ENCODE peak calls at places on chromosomes 5 and 9, in nine cellular contexts. Z, A, O, D, W, P, L, T and Y are unnamed samples. For H3K9me3 and H3K27me3, the result is how much of the 10 kb centered on the place peaks cover.

GRCh38 chr5:178416919-178417318 is 173.3 kb downstream of the COL23A1 start:
- DNase-seq in T (no peak), W (no peak), D (no peak), O (no peak), Z (no peak), P (no peak), L (peak), A (no peak), Y (no peak)

GRCh38 chr9:80504525-80505235 is 932.9 kb downstream of the TLE4 start:
- DNase-seq in D (no peak), A (peak), O (no peak), T (no peak), L (peak), P (no peak), Z (no peak), W (no peak), Y (no peak)

GRCh38 chr5:9596256-9596655 is 33.9 kb downstream of the TAS2R1 start:
- DNase-seq in O (no peak), Z (no peak), D (no peak), A (peak), W (no peak), P (no peak), L (no peak), T (no peak), Y (no peak)

GRCh38 chr9:37036237-37037136 is 2.4 kb upstream of the PAX5 start:
- DNase-seq in P (peak), O (no peak), D (peak), L (peak), W (peak), T (peak), A (peak), Z (no peak), Y (no peak)

GRCh38 chr9:82982271-82982880 is 80.6 kb downstream of the RASEF start:
- DNase-seq in W (no peak), L (no peak), Z (no peak), D (no peak), T (no peak), A (no peak), O (no peak), P (no peak), Y (no peak)

GRCh38 chr9:99351647-99352046 is 129.6 kb downstream of the SEC61B start:
- DNase-seq in D (no peak), Z (no peak), T (no peak), W (no peak), P (no peak), L (no peak), O (no peak), A (no peak), Y (no peak)

GRCh38 chr5:84274585-84275468 is 109.9 kb downstream of the EDIL3 start:
- DNase-seq in O (no peak), P (peak), D (peak), T (peak), A (peak), W (no peak), L (peak), Z (no peak), Y (peak)

GRCh38 chr9:100160021-100160420 is 61.0 kb downstream of the INVS start:
- DNase-seq in P (no peak), W (no peak), L (no peak), O (no peak), Z (no peak), A (no peak), D (no peak), T (no peak), Y (no peak)

GRCh38 chr9:37410969-37411785 is 11.3 kb upstream of the GRHPR start:
- DNase-seq in Z (no peak), D (no peak), O (no peak), T (no peak), L (peak), A (no peak), W (no peak), P (peak), Y (no peak)

GRCh38 chr5:134638760-134639201 is 6.2 kb upstream of the SAR1B start:
- DNase-seq in O (no peak), W (no peak), L (no peak), Z (no peak), T (peak), A (no peak), D (no peak), P (no peak), Y (no peak)

GRCh38 chr9:132283863-132284262 is 70.9 kb downstream of the SETX start:
- DNase-seq in Z (no peak), P (no peak), T (no peak), L (peak), O (no peak), D (no peak), W (no peak), A (peak), Y (no peak)

GRCh38 chr5:72878854-72879253 is 62.4 kb downstream of the TNPO1 start:
- DNase-seq in L (no peak), T (no peak), O (no peak), D (no peak), A (no peak), W (no peak), P (no peak), Z (no peak), Y (no peak)

GRCh38 chr9:32455738-32456137 is 70.3 kb downstream of the RIGI start:
- DNase-seq in L (peak), P (peak), D (no peak), W (no peak), A (no peak), T (no peak), Z (no peak), O (no peak), Y (peak)

GRCh38 chr5:75048457-75048953 is 3.9 kb downstream of the GCNT4 start:
- DNase-seq in A (no peak), D (peak), P (no peak), L (peak), Z (no peak), W (no peak), T (no peak), O (no peak), Y (no peak)

GRCh38 chr9:136403538-136403914 is 3.6 kb upstream of the SNAPC4 start:
- DNase-seq in W (peak), A (no peak), O (no peak), L (no peak), D (no peak), P (peak), Z (peak), T (no peak), Y (no peak)

GRCh38 chr9:137227057-137227852 is at the start of gene RNF224:
- DNase-seq in A (peak), W (peak), P (peak), Z (peak), D (peak), O (peak), L (peak), T (peak), Y (peak)

GRCh38 chr5:150189728-150190502 is at the start of gene SLC6A7:
- DNase-seq in A (no peak), L (no peak), D (no peak), T (no peak), W (no peak), Z (no peak), O (no peak), P (peak), Y (no peak)

GRCh38 chr5:67182406-67182805 is 14.2 kb downstream of the CD180 start:
- DNase-seq in T (no peak), Z (no peak), D (no peak), W (no peak), O (peak), L (peak), A (peak), P (peak), Y (peak)

GRCh38 chr5:39117401-39117800 is 43.2 kb upstream of the RICTOR start:
- DNase-seq in W (no peak), T (no peak), O (no peak), Z (no peak), A (no peak), L (peak), D (no peak), P (no peak), Y (no peak)

GRCh38 chr5:7878381-7878873 is 9.5 kb downstream of the MTRR start:
- DNase-seq in D (no peak), Z (no peak), L (peak), P (no peak), A (peak), O (no peak), W (no peak), T (no peak), Y (no peak)

GRCh38 chr9:131657456-131657855 is 82.4 kb downstream of the RAPGEF1 start:
- DNase-seq in D (no peak), A (no peak), P (no peak), L (no peak), Z (no peak), O (no peak), T (no peak), W (no peak), Y (no peak)

GRCh38 chr9:99106044-99106375 is 1.1 kb downstream of the TGFBR1 start:
- DNase-seq in O (no peak), L (no peak), A (no peak), P (no peak), W (no peak), Z (peak), D (no peak), T (no peak), Y (no peak)

GRCh38 chr5:173736923-173737412 is 120.5 kb upstream of the BOD1 start:
- DNase-seq in W (no peak), A (no peak), P (no peak), T (peak), D (no peak), Z (no peak), L (no peak), O (no peak), Y (no peak)

GRCh38 chr5:14813747-14814146 is 57.8 kb downstream of the ANKH start:
- DNase-seq in P (no peak), T (no peak), A (no peak), W (no peak), Z (no peak), D (no peak), O (no peak), L (no peak), Y (no peak)

GRCh38 chr5:181243020-181243520 is 636 bp downstream of the RACK1 start:
- DNase-seq in A (no peak), T (no peak), Z (peak), W (no peak), O (no peak), L (no peak), P (no peak), D (peak), Y (no peak)

GRCh38 chr9:4012446-4012845 is 287.4 kb downstream of the GLIS3 start:
- DNase-seq in Z (no peak), D (no peak), L (no peak), W (no peak), T (no peak), A (no peak), P (no peak), O (no peak), Y (no peak)

GRCh38 chr5:98483301-98483700 is 290.2 kb upstream of the RGMB start:
- DNase-seq in A (peak), D (no peak), O (no peak), W (no peak), T (no peak), Z (no peak), L (peak), P (no peak), Y (no peak)

GRCh38 chr5:149611327-149611726 is 30.0 kb downstream of the ARHGEF37 start:
- DNase-seq in Z (no peak), D (no peak), W (no peak), L (peak), O (peak), A (peak), P (peak), T (no peak), Y (no peak)

GRCh38 chr5:40453689-40454088 is 226.0 kb upstream of the PTGER4 start:
- DNase-seq in A (no peak), Z (no peak), D (no peak), L (no peak), W (no peak), P (no peak), O (no peak), T (no peak), Y (no peak)

GRCh38 chr5:40550481-40550880 is 129.2 kb upstream of the PTGER4 start:
- DNase-seq in P (no peak), T (no peak), D (no peak), L (no peak), Z (no peak), A (no peak), W (no peak), O (no peak), Y (no peak)

GRCh38 chr5:96758621-96759020 is 49.1 kb downstream of the ERAP1 start:
- DNase-seq in P (no peak), L (peak), Z (no peak), A (no peak), O (no peak), D (no peak), T (no peak), W (no peak), Y (no peak)

GRCh38 chr5:165559645-165560044 is 2054.2 kb downstream of the MAT2B start:
- DNase-seq in O (no peak), A (no peak), Z (no peak), L (no peak), P (no peak), D (peak), W (no peak), T (no peak), Y (no peak)

GRCh38 chr5:107814183-107814582 is 143.4 kb upstream of the EFNA5 start:
- DNase-seq in A (no peak), T (no peak), O (no peak), P (no peak), W (no peak), D (no peak), Z (no peak), L (no peak), Y (no peak)

GRCh38 chr9:112104901-112105300 is 70.2 kb downstream of the SUSD1 start:
- DNase-seq in A (no peak), D (no peak), Z (no peak), L (no peak), W (no peak), O (no peak), P (no peak), T (no peak), Y (no peak)

GRCh38 chr9:110114086-110114887 is 93.7 kb downstream of the C9orf152 start:
- DNase-seq in A (peak), T (no peak), Z (no peak), L (peak), D (no peak), O (no peak), P (no peak), W (no peak), Y (no peak)

GRCh38 chr5:141398608-141399007 is 861 bp downstream of the PCDHGB5 start:
- DNase-seq in W (no peak), A (no peak), L (no peak), Z (no peak), O (no peak), T (no peak), P (no peak), D (no peak), Y (no peak)

GRCh38 chr5:141402553-141403328 is at the start of gene PCDHGA9:
- DNase-seq in W (no peak), P (no peak), D (peak), Z (no peak), A (peak), T (no peak), O (no peak), L (peak), Y (no peak)

GRCh38 chr5:141403387-141403786 is 809 bp downstream of the PCDHGA9 start:
- DNase-seq in A (no peak), O (no peak), Z (no peak), T (no peak), D (no peak), P (no peak), L (no peak), W (no peak), Y (no peak)

GRCh38 chr5:141399555-141400258 is 2.0 kb downstream of the PCDHGB5 start:
- DNase-seq in L (no peak), W (no peak), P (no peak), O (no peak), D (no peak), T (no peak), Z (no peak), A (no peak), Y (no peak)
- H3K9me3 ChIP-seq in L (under half), W (under half), P (under half), O (half or more), D (under half), T (half or more), Z (under half), A (under half), Y (under half)

DNA sequence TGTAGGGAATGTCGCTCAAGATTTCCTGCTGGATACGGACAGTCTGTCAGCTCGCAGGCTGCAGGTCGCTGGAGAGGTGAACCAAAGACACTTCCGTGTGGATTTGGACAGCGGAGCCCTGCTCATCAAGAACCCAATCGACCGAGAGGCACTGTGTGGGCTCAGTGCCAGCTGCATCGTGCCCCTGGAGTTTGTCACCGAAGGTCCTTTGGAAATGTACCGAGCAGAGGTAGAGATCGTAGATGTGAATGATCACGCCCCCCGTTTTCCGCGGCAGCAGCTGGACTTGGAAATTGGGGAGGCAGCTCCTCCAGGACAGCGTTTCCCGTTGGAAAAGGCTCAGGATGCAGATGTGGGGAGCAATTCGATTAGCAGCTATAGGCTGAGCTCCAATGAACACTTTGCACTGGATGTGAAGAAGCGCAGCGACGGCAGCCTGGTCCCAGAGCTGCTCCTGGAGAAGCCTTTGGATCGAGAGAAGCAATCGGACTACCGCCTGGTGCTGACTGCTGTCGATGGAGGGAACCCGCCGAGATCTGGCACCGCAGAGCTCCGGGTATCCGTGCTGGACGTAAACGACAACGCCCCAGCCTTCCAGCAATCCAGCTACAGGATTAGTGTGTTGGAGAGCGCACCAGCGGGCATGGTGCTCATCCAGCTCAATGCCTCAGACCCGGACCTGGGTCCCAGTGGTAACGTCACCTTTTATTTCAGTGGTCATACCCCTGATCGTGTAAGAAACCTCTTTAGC is 650 bp downstream of the PCDHGC4 start:
- DNase-seq in T (no peak), Z (no peak), L (no peak), P (no peak), D (no peak), A (no peak), W (no peak), O (no peak), Y (no peak)
- H3K27me3 ChIP-seq in T (under half), Z (under half), L (under half), P (under half), D (under half), A (under half), W (under half), O (under half), Y (under half)

GRCh38 chr5:141298376-141298775 is 5.5 kb downstream of the SLC25A2 start:
- DNase-seq in W (no peak), D (no peak), T (no peak), L (no peak), Z (no peak), O (no peak), P (no peak), A (no peak), Y (no peak)
- H3K9me3 ChIP-seq in W (under half), D (under half), T (half or more), L (under half), Z (under half), O (half or more), P (under half), A (under half), Y (half or more)

GRCh38 chr5:168920019-168920813 is 341.0 kb upstream of the PANK3 start:
- DNase-seq in L (no peak), P (no peak), Z (no peak), T (no peak), O (no peak), D (no peak), A (no peak), W (no peak), Y (no peak)

GRCh38 chr5:168916266-168916665 is 337.1 kb upstream of the PANK3 start:
- DNase-seq in A (no peak), W (no peak), D (no peak), L (no peak), T (no peak), O (peak), P (peak), Z (no peak), Y (no peak)

GRCh38 chr5:168916852-168917251 is 337.7 kb upstream of the PANK3 start:
- DNase-seq in A (no peak), P (no peak), O (no peak), L (no peak), T (no peak), D (no peak), W (no peak), Z (no peak), Y (no peak)

DNA sequence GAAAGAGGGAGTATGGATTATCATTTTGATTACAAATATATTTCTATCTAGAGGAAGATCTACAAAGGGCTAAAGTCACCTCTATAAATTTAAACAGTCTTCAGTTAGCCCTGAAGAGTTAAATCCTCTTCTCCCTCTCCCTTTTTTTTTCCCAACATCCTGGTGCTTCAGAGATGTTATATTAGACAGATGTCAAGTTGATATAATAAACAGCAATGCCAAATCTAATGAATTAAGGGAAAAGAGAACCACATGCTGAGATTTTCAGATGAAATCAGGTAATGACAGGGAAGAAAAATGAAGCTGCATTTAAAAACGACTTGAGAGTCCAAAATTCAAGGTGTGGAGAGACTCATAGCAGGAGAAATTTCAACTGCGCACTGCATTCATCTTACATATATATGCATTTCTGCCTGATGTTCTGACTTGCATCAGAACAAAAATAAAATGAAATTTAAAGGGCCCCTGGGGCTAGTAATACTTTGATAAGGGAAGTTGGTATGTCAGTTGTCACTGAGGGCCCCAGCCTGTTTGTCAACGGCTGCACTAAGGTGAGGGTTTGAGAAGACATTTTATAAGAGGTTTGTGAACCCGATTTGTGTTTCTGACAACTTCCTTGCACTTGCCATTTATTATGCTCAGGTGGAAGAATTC is 338.9 kb upstream of the PANK3 start:
- DNase-seq in L (no peak), Z (no peak), P (no peak), D (no peak), T (no peak), O (no peak), W (no peak), A (no peak), Y (no peak)
- H3K27me3 ChIP-seq in L (under half), Z (under half), P (under half), D (under half), T (under half), O (under half), W (under half), A (under half), Y (under half)